ENCODE peak calls at places on chromosomes 3 and 15, in four cellular contexts. I is WTC11, O is K562, Z is HepG2. T is an unnamed sample.

GRCh38 chr15:65077981-65078352 is 1.4 kb downstream of the KBTBD13 start:
- DNase-seq in I (peak), O (no peak), Z (no peak), T (no peak)

GRCh38 chr15:80599359-80599758 is 95.8 kb upstream of the ABHD17C start:
- DNase-seq in I (no peak), O (no peak), Z (no peak), T (no peak)

GRCh38 chr3:98821072-98821471 is 57.9 kb downstream of the ST3GAL6 start:
- DNase-seq in I (no peak), O (no peak), Z (no peak), T (no peak)

GRCh38 chr3:186772886-186773417 is 10.4 kb upstream of the EIF4A2 start:
- DNase-seq in I (peak), O (no peak), Z (no peak), T (no peak)

GRCh38 chr3:51968883-51969674 is 1.8 kb upstream of the PCBP4 start:
- DNase-seq in I (peak), O (no peak), Z (no peak), T (no peak)

GRCh38 chr3:24263069-24263668 is 231.5 kb downstream of the THRB start:
- DNase-seq in I (no peak), O (no peak), Z (no peak), T (no peak)

GRCh38 chr3:9951962-9952805 is at the start of gene PRRT3:
- DNase-seq in I (peak), O (peak), Z (no peak), T (no peak)

GRCh38 chr15:25250906-25251622 is 187.8 kb downstream of the UBE3A start:
- DNase-seq in I (peak), O (no peak), Z (no peak), T (no peak)

GRCh38 chr3:173109143-173109542 is 31.9 kb downstream of the SPATA16 start:
- DNase-seq in I (no peak), O (peak), Z (no peak), T (no peak)

GRCh38 chr15:84600331-84600686 is 500 bp upstream of the ZSCAN2 start:
- DNase-seq in I (peak), O (peak), Z (peak), T (no peak)

GRCh38 chr3:69740103-69741021 is 1.1 kb downstream of the MITF start:
- DNase-seq in I (peak), O (peak), Z (no peak), T (no peak)

GRCh38 chr15:45187894-45188830 is at the start of gene SHF:
- DNase-seq in I (peak), O (peak), Z (peak), T (no peak)
- TF ChIP-seq CBFB in I (no peak), O (no peak), Z (no peak), T (no peak)

DNA sequence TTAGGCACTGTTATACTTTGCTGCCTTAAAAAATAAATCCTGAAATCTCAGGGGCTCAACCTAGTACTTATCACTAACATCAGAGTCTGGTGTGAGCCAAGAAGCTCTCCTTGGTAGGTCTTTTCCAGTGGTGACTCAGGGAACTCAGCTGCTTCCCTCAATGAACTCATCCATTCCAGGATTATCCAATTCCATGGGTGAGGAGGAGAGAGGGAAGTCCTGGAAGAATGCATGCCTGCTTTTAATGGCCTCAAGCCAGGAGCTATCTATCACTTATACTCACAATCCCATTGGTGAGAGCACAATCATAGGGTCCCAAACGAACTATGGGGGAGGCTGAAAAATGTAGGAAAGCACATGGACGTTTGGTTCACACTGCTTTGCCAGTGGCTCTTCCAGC is 113.6 kb downstream of the POLR2M start:
- DNase-seq in I (no peak), O (no peak), Z (no peak), T (no peak)
- TF ChIP-seq CBFB in I (no peak), O (no peak), Z (no peak), T (no peak)

DNA sequence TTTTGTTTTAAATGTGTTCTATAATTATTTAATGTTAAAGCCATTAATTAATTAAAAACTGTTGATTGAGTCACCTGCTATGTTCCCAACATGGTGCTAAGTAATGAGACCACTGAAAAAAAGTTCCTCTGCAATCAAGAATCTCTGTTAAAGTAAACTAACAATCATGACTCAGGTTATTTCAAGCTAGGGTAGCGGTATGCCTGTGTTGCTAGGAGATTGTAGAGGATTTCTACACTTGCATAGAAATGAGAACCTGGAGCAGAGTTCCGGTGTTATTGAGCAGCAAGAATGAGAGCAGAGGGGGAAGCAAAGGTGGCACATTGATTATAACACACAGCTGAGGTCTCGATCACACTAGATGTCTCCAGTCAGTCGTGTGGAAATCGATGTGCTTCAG is 41.4 kb downstream of the C3orf85 start:
- DNase-seq in I (no peak), O (no peak), Z (no peak), T (no peak)
- TF ChIP-seq CBFB in I (no peak), O (no peak), Z (no peak), T (no peak)

DNA sequence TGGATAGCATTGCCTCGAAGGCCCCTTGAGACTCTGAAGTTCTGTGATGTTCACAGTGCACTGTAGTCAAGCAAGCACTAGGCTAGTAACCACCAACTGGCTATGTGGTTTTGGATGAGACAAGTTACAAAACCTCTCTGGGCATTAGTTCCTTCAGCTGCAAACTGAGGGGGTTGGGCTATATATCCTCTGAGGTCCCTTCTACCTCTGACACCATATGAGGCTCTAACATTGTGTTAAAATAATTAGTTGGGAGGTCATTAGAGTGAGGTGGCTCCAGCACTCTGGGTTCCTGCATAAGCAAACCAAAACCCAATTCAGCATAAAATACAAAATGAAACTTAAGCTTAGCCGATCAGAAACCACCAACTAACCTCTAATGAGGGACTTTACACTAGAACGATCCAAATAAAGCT is 209.5 kb upstream of the LRRN1 start:
- DNase-seq in I (no peak), O (no peak), Z (no peak), T (peak)
- TF ChIP-seq CBFB in I (no peak), O (no peak), Z (no peak), T (no peak)

GRCh38 chr3:42509111-42509510 is 6.7 kb downstream of the VIPR1 start:
- DNase-seq in I (peak), O (no peak), Z (no peak), T (no peak)
- TF ChIP-seq CBFB in I (no peak), O (no peak), Z (no peak), T (no peak)

DNA sequence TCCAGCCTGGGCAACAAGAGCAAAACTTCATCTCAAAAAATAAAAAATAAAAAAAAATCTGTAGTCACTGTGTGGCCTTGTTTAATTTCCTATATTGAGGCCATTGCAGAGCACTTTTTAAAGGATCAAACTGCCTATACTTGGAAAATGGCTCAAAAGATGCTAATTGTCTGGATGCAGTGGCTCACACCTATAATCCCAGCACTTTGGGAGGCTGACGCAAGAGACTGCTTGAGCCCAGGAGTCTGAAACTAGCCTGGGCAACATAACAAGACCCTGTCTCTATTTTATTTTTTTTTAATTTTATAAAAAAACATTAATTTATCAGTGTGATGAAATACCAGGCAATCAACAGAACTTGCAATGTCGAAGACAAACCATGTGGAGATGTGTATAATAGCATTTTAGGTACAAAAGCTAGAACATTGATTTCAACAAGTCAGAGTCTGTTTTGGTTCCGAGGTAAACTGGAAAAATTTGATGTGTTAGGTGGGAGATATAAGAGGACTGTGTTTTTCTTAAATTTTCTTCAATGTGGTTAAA is 47.0 kb upstream of the SETD2 start:
- DNase-seq in I (no peak), O (no peak), Z (no peak), T (no peak)
- TF ChIP-seq CBFB in I (no peak), O (no peak), Z (no peak), T (no peak)

GRCh38 chr3:197083486-197083885 is 53.9 kb upstream of the MELTF start:
- DNase-seq in I (no peak), O (no peak), Z (no peak), T (no peak)
- TF ChIP-seq CBFB in I (no peak), O (no peak), Z (no peak), T (no peak)